ENCODE peak calls at places on chromosomes 5 and 9, in six cellular contexts. One of them, this sample, is unnamed. For H3K9me3, the result is how much of the 10 kb centered on the place peaks cover.

GRCh38 chr9:110997847-110998246 is 40.4 kb downstream of the LPAR1 start:
- DNase-seq in neural progenitor cell: no peak
- DNase-seq in fibroblast of lung: peak
- DNase-seq in gastrocnemius medialis: no peak
- DNase-seq in sigmoid colon: no peak
- DNase-seq in CD4-positive, CD25-positive, alpha-beta regulatory T cell: no peak
- DNase-seq in this sample: no peak

GRCh38 chr5:112694853-112695709 is 42.6 kb upstream of the APC start:
- DNase-seq in neural progenitor cell: peak
- DNase-seq in fibroblast of lung: peak
- DNase-seq in CD4-positive, CD25-positive, alpha-beta regulatory T cell: no peak
- DNase-seq in sigmoid colon: no peak
- DNase-seq in gastrocnemius medialis: no peak
- DNase-seq in this sample: no peak

GRCh38 chr5:83394190-83394589 is 77.4 kb upstream of the VCAN start:
- DNase-seq in sigmoid colon: no peak
- DNase-seq in CD4-positive, CD25-positive, alpha-beta regulatory T cell: no peak
- DNase-seq in fibroblast of lung: no peak
- DNase-seq in gastrocnemius medialis: no peak
- DNase-seq in neural progenitor cell: no peak
- DNase-seq in this sample: no peak

GRCh38 chr5:43396762-43397304 is 15.4 kb downstream of the CCL28 start:
- DNase-seq in neural progenitor cell: peak
- DNase-seq in gastrocnemius medialis: no peak
- DNase-seq in sigmoid colon: peak
- DNase-seq in CD4-positive, CD25-positive, alpha-beta regulatory T cell: peak
- DNase-seq in fibroblast of lung: peak
- DNase-seq in this sample: peak

GRCh38 chr5:4531756-4532704 is 608.1 kb upstream of the ADAMTS16 start:
- DNase-seq in sigmoid colon: no peak
- DNase-seq in neural progenitor cell: no peak
- DNase-seq in CD4-positive, CD25-positive, alpha-beta regulatory T cell: no peak
- DNase-seq in gastrocnemius medialis: no peak
- DNase-seq in fibroblast of lung: no peak
- DNase-seq in this sample: no peak

GRCh38 chr5:59319286-59319685 is 574.2 kb downstream of the PDE4D start:
- DNase-seq in CD4-positive, CD25-positive, alpha-beta regulatory T cell: no peak
- DNase-seq in sigmoid colon: no peak
- DNase-seq in fibroblast of lung: no peak
- DNase-seq in gastrocnemius medialis: no peak
- DNase-seq in neural progenitor cell: no peak
- DNase-seq in this sample: no peak

GRCh38 chr5:53031695-53032096 is 42.5 kb downstream of the ITGA2 start:
- DNase-seq in fibroblast of lung: peak
- DNase-seq in sigmoid colon: no peak
- DNase-seq in gastrocnemius medialis: no peak
- DNase-seq in CD4-positive, CD25-positive, alpha-beta regulatory T cell: no peak
- DNase-seq in neural progenitor cell: no peak
- DNase-seq in this sample: no peak

GRCh38 chr9:116175616-116176015 is 22.0 kb downstream of the PAPPA start:
- DNase-seq in fibroblast of lung: peak
- DNase-seq in gastrocnemius medialis: no peak
- DNase-seq in neural progenitor cell: no peak
- DNase-seq in CD4-positive, CD25-positive, alpha-beta regulatory T cell: no peak
- DNase-seq in sigmoid colon: no peak
- DNase-seq in this sample: no peak

GRCh38 chr9:132472199-132472598 is 62.2 kb downstream of the CFAP77 start:
- DNase-seq in neural progenitor cell: no peak
- DNase-seq in CD4-positive, CD25-positive, alpha-beta regulatory T cell: no peak
- DNase-seq in fibroblast of lung: no peak
- DNase-seq in sigmoid colon: no peak
- DNase-seq in gastrocnemius medialis: no peak
- DNase-seq in this sample: no peak

GRCh38 chr9:79501546-79501945 is 70.2 kb upstream of the TLE4 start:
- DNase-seq in gastrocnemius medialis: no peak
- DNase-seq in neural progenitor cell: no peak
- DNase-seq in CD4-positive, CD25-positive, alpha-beta regulatory T cell: no peak
- DNase-seq in fibroblast of lung: no peak
- DNase-seq in sigmoid colon: no peak
- DNase-seq in this sample: no peak

GRCh38 chr9:16461231-16461840 is 409.1 kb downstream of the BNC2 start:
- DNase-seq in sigmoid colon: no peak
- DNase-seq in gastrocnemius medialis: no peak
- DNase-seq in CD4-positive, CD25-positive, alpha-beta regulatory T cell: no peak
- DNase-seq in neural progenitor cell: peak
- DNase-seq in fibroblast of lung: no peak
- DNase-seq in this sample: no peak

GRCh38 chr9:132348676-132349075 is 6.1 kb downstream of the SETX start:
- DNase-seq in neural progenitor cell: no peak
- DNase-seq in CD4-positive, CD25-positive, alpha-beta regulatory T cell: no peak
- DNase-seq in sigmoid colon: no peak
- DNase-seq in gastrocnemius medialis: no peak
- DNase-seq in fibroblast of lung: no peak
- DNase-seq in this sample: no peak

GRCh38 chr9:86997961-86998360 is 50.7 kb upstream of the GAS1 start:
- DNase-seq in neural progenitor cell: no peak
- DNase-seq in sigmoid colon: no peak
- DNase-seq in gastrocnemius medialis: no peak
- DNase-seq in fibroblast of lung: no peak
- DNase-seq in CD4-positive, CD25-positive, alpha-beta regulatory T cell: no peak
- DNase-seq in this sample: no peak

GRCh38 chr9:86997158-86997557 is 49.9 kb upstream of the GAS1 start:
- DNase-seq in fibroblast of lung: no peak
- DNase-seq in sigmoid colon: no peak
- DNase-seq in CD4-positive, CD25-positive, alpha-beta regulatory T cell: no peak
- DNase-seq in neural progenitor cell: peak
- DNase-seq in gastrocnemius medialis: no peak
- DNase-seq in this sample: no peak

GRCh38 chr9:86993830-86994229 is 46.5 kb upstream of the GAS1 start:
- DNase-seq in gastrocnemius medialis: no peak
- DNase-seq in CD4-positive, CD25-positive, alpha-beta regulatory T cell: no peak
- DNase-seq in neural progenitor cell: no peak
- DNase-seq in sigmoid colon: no peak
- DNase-seq in fibroblast of lung: no peak
- DNase-seq in this sample: no peak

GRCh38 chr9:86990276-86990675 is 43.0 kb upstream of the GAS1 start:
- DNase-seq in gastrocnemius medialis: no peak
- DNase-seq in fibroblast of lung: peak
- DNase-seq in sigmoid colon: no peak
- DNase-seq in neural progenitor cell: no peak
- DNase-seq in CD4-positive, CD25-positive, alpha-beta regulatory T cell: no peak
- DNase-seq in this sample: no peak

GRCh38 chr9:86994231-86994630 is 46.9 kb upstream of the GAS1 start:
- DNase-seq in fibroblast of lung: peak
- DNase-seq in gastrocnemius medialis: no peak
- DNase-seq in neural progenitor cell: no peak
- DNase-seq in sigmoid colon: no peak
- DNase-seq in CD4-positive, CD25-positive, alpha-beta regulatory T cell: no peak
- DNase-seq in this sample: no peak
- H3K9me3 ChIP-seq in fibroblast of lung: under half
- H3K9me3 ChIP-seq in gastrocnemius medialis: under half
- H3K9me3 ChIP-seq in neural progenitor cell: under half
- H3K9me3 ChIP-seq in sigmoid colon: under half
- H3K9me3 ChIP-seq in CD4-positive, CD25-positive, alpha-beta regulatory T cell: under half
- H3K9me3 ChIP-seq in this sample: under half

GRCh38 chr9:136373300-136374182 is at the start of gene CARD9:
- DNase-seq in fibroblast of lung: no peak
- DNase-seq in neural progenitor cell: no peak
- DNase-seq in CD4-positive, CD25-positive, alpha-beta regulatory T cell: no peak
- DNase-seq in gastrocnemius medialis: no peak
- DNase-seq in sigmoid colon: peak
- DNase-seq in this sample: no peak

GRCh38 chr9:136374183-136374575 is 710 bp upstream of the CARD9 start:
- DNase-seq in fibroblast of lung: no peak
- DNase-seq in CD4-positive, CD25-positive, alpha-beta regulatory T cell: no peak
- DNase-seq in neural progenitor cell: no peak
- DNase-seq in sigmoid colon: no peak
- DNase-seq in gastrocnemius medialis: no peak
- DNase-seq in this sample: no peak

GRCh38 chr9:136372006-136372405 is 1.5 kb downstream of the CARD9 start:
- DNase-seq in sigmoid colon: no peak
- DNase-seq in gastrocnemius medialis: no peak
- DNase-seq in CD4-positive, CD25-positive, alpha-beta regulatory T cell: no peak
- DNase-seq in neural progenitor cell: no peak
- DNase-seq in fibroblast of lung: no peak
- DNase-seq in this sample: no peak

GRCh38 chr9:136370687-136371530 is 2.6 kb downstream of the CARD9 start:
- DNase-seq in neural progenitor cell: no peak
- DNase-seq in fibroblast of lung: peak
- DNase-seq in sigmoid colon: no peak
- DNase-seq in gastrocnemius medialis: no peak
- DNase-seq in CD4-positive, CD25-positive, alpha-beta regulatory T cell: no peak
- DNase-seq in this sample: no peak

GRCh38 chr9:136372561-136373299 is 739 bp downstream of the CARD9 start:
- DNase-seq in fibroblast of lung: peak
- DNase-seq in neural progenitor cell: peak
- DNase-seq in CD4-positive, CD25-positive, alpha-beta regulatory T cell: no peak
- DNase-seq in gastrocnemius medialis: peak
- DNase-seq in sigmoid colon: peak
- DNase-seq in this sample: no peak
- H3K4me3 ChIP-seq in fibroblast of lung: no peak
- H3K4me3 ChIP-seq in neural progenitor cell: no peak
- H3K4me3 ChIP-seq in CD4-positive, CD25-positive, alpha-beta regulatory T cell: no peak
- H3K4me3 ChIP-seq in gastrocnemius medialis: no peak
- H3K4me3 ChIP-seq in sigmoid colon: no peak
- H3K4me3 ChIP-seq in this sample: peak

DNA sequence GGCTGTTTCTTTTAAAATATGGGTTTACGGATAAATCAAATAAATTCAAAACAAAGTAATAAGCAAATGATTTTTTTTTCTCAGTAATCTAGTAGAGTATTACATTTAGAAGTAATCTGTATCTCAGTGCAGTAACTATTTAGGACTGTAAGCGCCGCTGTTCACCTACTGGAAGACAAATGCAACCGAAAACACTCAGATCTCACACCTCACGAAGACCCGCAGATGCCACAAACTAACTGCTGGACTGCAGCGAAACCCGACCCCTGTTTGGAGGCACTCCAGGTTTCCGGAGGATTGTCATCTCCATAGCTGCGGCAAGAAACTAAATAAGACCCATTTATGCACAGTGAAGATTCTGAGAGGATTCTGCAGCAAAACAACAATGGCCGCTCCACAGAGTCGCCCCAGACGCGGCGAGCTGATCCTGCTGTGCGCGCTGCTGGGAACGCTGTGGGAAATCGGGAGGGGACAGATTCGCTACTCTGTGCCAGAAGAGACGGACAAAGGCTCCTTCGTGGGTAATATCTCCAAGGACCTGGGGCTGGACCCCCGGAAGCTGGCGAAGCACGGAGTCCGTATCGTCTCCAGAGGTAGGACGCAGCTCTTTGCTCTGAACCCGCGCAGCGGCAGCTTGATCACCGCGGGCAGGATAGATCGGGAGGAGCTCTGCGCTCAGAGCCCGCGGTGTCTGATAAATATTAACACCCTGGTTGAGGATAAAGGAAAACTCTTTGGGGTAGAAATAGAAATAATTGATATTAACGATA is at the start of gene PCDHGA8:
- DNase-seq in fibroblast of lung: peak
- DNase-seq in gastrocnemius medialis: no peak
- DNase-seq in neural progenitor cell: no peak
- DNase-seq in sigmoid colon: no peak
- DNase-seq in CD4-positive, CD25-positive, alpha-beta regulatory T cell: no peak
- DNase-seq in this sample: no peak
- H3K9me3 ChIP-seq in fibroblast of lung: under half
- H3K9me3 ChIP-seq in gastrocnemius medialis: under half
- H3K9me3 ChIP-seq in neural progenitor cell: half or more
- H3K9me3 ChIP-seq in sigmoid colon: half or more
- H3K9me3 ChIP-seq in CD4-positive, CD25-positive, alpha-beta regulatory T cell: under half
- H3K9me3 ChIP-seq in this sample: under half

DNA sequence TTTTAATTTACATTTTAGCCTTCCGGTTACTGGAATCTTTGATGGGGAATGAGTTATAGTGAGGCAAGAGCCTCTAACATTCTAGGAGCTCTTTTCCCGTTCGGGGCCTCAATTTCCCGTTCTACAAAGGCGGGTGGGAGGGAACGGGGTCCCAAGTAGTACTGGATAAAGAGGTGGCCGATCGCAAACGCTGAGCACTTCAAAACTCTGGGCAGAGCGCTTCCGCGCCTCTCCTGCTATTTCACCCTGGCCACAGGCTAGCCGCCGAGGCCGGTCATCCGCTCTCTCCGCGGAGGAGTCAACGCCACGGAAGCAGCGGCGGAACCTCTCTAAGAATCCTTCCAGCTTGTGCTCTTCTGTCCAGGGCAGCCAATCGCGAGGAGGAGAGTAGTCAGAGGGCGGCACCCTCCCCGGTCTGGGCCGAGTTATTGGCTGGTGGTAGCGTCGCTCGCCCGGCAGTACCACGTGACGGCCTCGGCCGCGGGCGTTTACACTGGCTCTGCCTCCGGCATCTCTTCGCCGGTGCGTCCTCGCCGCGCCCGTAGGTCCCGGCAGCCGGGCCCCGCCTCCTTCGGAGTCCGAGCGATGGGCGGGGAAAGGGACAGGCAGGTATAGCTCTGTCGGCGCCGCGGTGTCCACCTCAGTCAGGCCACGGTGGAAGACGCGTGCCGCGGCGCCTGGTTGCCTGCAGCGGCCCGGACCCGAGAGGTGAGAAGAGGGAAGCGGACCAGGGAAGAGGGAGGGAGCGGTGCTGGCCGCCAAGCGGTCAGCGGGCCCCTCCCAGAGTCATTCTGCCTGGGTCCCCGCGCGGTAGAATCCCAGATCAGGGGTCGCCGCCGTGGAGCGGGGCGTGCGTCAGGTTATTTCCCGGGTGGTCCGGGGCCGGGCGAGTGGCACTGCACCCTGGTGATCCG is at the start of gene SLC26A2:
- DNase-seq in neural progenitor cell: peak
- DNase-seq in CD4-positive, CD25-positive, alpha-beta regulatory T cell: peak
- DNase-seq in sigmoid colon: peak
- DNase-seq in fibroblast of lung: peak
- DNase-seq in gastrocnemius medialis: peak
- DNase-seq in this sample: peak
- H3K4me3 ChIP-seq in neural progenitor cell: peak
- H3K4me3 ChIP-seq in CD4-positive, CD25-positive, alpha-beta regulatory T cell: peak
- H3K4me3 ChIP-seq in sigmoid colon: peak
- H3K4me3 ChIP-seq in fibroblast of lung: peak
- H3K4me3 ChIP-seq in gastrocnemius medialis: peak
- H3K4me3 ChIP-seq in this sample: peak

GRCh38 chr5:179259731-179260323 is 85.4 kb downstream of the ADAMTS2 start:
- DNase-seq in sigmoid colon: peak
- DNase-seq in CD4-positive, CD25-positive, alpha-beta regulatory T cell: no peak
- DNase-seq in fibroblast of lung: no peak
- DNase-seq in neural progenitor cell: no peak
- DNase-seq in gastrocnemius medialis: no peak
- DNase-seq in this sample: no peak
- H3K9me3 ChIP-seq in sigmoid colon: under half
- H3K9me3 ChIP-seq in CD4-positive, CD25-positive, alpha-beta regulatory T cell: under half
- H3K9me3 ChIP-seq in fibroblast of lung: under half
- H3K9me3 ChIP-seq in neural progenitor cell: under half
- H3K9me3 ChIP-seq in gastrocnemius medialis: under half
- H3K9me3 ChIP-seq in this sample: under half

GRCh38 chr5:151682240-151682639 is 4.5 kb downstream of the SPARC start:
- DNase-seq in sigmoid colon: no peak
- DNase-seq in neural progenitor cell: no peak
- DNase-seq in gastrocnemius medialis: no peak
- DNase-seq in fibroblast of lung: peak
- DNase-seq in CD4-positive, CD25-positive, alpha-beta regulatory T cell: no peak
- DNase-seq in this sample: no peak
- H3K4me3 ChIP-seq in sigmoid colon: no peak
- H3K4me3 ChIP-seq in neural progenitor cell: no peak
- H3K4me3 ChIP-seq in gastrocnemius medialis: peak
- H3K4me3 ChIP-seq in fibroblast of lung: peak
- H3K4me3 ChIP-seq in CD4-positive, CD25-positive, alpha-beta regulatory T cell: no peak
- H3K4me3 ChIP-seq in this sample: no peak

This sample was measured in CD8-positive, alpha-beta memory T cell.